ENCODE peak calls at places on chromosomes 2 and 18, in ten cellular contexts. N, D, T, E, Q, G, M, R, B and O are unnamed samples.

GRCh38 chr2:54597153-54597827 is 126.2 kb upstream of the EML6 start:
- DNase-seq in R (no peak), D (no peak), T (no peak), Q (peak; percentile 68), E (no peak), M (no peak), G (peak; percentile 71), B (no peak), N (no peak), O (no peak)

GRCh38 chr18:6920099-6920955 is 190.8 kb downstream of the ARHGAP28 start:
- DNase-seq in B (peak; percentile 80), M (peak; percentile 59), Q (peak; percentile 73), E (peak; percentile 24), R (peak; percentile 30), G (peak; percentile 22), D (no peak), T (no peak), N (no peak), O (peak; percentile 90)

GRCh38 chr2:11092693-11093335 is 62.5 kb upstream of the SLC66A3 start:
- DNase-seq in M (no peak), G (no peak), B (no peak), T (no peak), E (no peak), N (no peak), R (no peak), D (no peak), Q (no peak), O (no peak)

GRCh38 chr2:57407742-57408343 is 638.8 kb upstream of the VRK2 start:
- DNase-seq in B (peak; percentile 39), N (no peak), G (no peak), E (no peak), R (no peak), T (no peak), Q (no peak), M (no peak), D (no peak), O (peak; percentile 36)

GRCh38 chr2:234451852-234452625 is 44.8 kb downstream of the ARL4C start:
- DNase-seq in Q (no peak), T (no peak), R (no peak), M (no peak), G (no peak), E (peak; percentile 95), B (no peak), N (no peak), D (no peak), O (no peak)

GRCh38 chr2:119276864-119277263 is 53.2 kb downstream of the STEAP3 start:
- DNase-seq in E (no peak), M (no peak), G (no peak), D (no peak), B (no peak), Q (no peak), N (no peak), T (no peak), R (no peak), O (peak; percentile 38)

GRCh38 chr2:54459037-54459441 is 2.9 kb downstream of the SPTBN1 start:
- DNase-seq in G (no peak), M (no peak), E (no peak), R (no peak), D (no peak), B (no peak), Q (no peak), T (no peak), N (no peak), O (no peak)

GRCh38 chr18:57789759-57790158 is 13.4 kb downstream of the ATP8B1 start:
- DNase-seq in N (no peak), R (no peak), B (no peak), E (no peak), M (no peak), G (no peak), Q (no peak), D (no peak), T (no peak), O (no peak)

GRCh38 chr2:74164761-74165160 is 13.9 kb downstream of the MOB1A start:
- DNase-seq in Q (no peak), M (no peak), D (no peak), G (no peak), E (no peak), N (no peak), R (no peak), T (no peak), B (no peak), O (no peak)

GRCh38 chr2:98598781-98599428 is 9.4 kb downstream of the COA5 start:
- DNase-seq in M (no peak), T (no peak), N (no peak), G (no peak), D (no peak), Q (no peak), R (no peak), B (no peak), E (no peak), O (no peak)

GRCh38 chr2:11466307-11467125 is 555 bp upstream of the E2F6 start:
- DNase-seq in G (no peak), M (peak; percentile 39), Q (peak; percentile 17), T (no peak), R (no peak), E (no peak), B (no peak), N (peak; percentile 70), D (no peak), O (no peak)

GRCh38 chr18:22191986-22192385 is 22.6 kb downstream of the GATA6 start:
- DNase-seq in R (no peak), B (no peak), N (no peak), M (no peak), E (no peak), G (no peak), D (no peak), T (no peak), Q (no peak), O (no peak)

GRCh38 chr2:216181351-216181750 is 72.2 kb downstream of the XRCC5 start:
- DNase-seq in N (no peak), Q (no peak), R (no peak), M (peak; percentile 49), B (no peak), G (no peak), E (no peak), T (no peak), D (no peak), O (no peak)

GRCh38 chr2:217218269-217219140 is 358.6 kb upstream of the TNP1 start:
- DNase-seq in M (peak; percentile 89), T (no peak), D (no peak), R (no peak), N (peak; percentile 72), G (no peak), Q (no peak), B (no peak), E (no peak), O (no peak)

GRCh38 chr2:120770176-120770575 is 34.5 kb downstream of the GLI2 start:
- DNase-seq in N (peak; percentile 67), R (no peak), Q (no peak), E (no peak), D (no peak), T (no peak), M (no peak), B (no peak), G (no peak), O (no peak)

GRCh38 chr2:32095671-32096070 is 32.3 kb downstream of the SPAST start:
- DNase-seq in E (no peak), Q (no peak), T (no peak), G (no peak), D (no peak), M (no peak), N (no peak), B (no peak), R (no peak), O (no peak)

GRCh38 chr2:16625201-16625729 is 40.4 kb downstream of the CYRIA start:
- DNase-seq in M (no peak), E (no peak), B (no peak), N (no peak), D (no peak), G (no peak), R (no peak), T (no peak), Q (peak; percentile 26), O (peak; percentile 61)

GRCh38 chr2:174633621-174633927 is 36.0 kb upstream of the WIPF1 start:
- DNase-seq in R (no peak), G (no peak), B (no peak), M (peak; percentile 19), N (no peak), E (no peak), Q (no peak), D (no peak), T (no peak), O (no peak)

GRCh38 chr18:74630804-74631203 is 33.1 kb downstream of the ZNF407 start:
- DNase-seq in N (no peak), T (no peak), D (no peak), R (no peak), Q (no peak), B (no peak), G (no peak), M (no peak), E (no peak), O (no peak)

GRCh38 chr18:11937874-11938478 is 29.9 kb upstream of the MPPE1 start:
- DNase-seq in M (peak; percentile 82), R (peak; percentile 12), T (peak; percentile 7), G (peak; percentile 44), N (peak; percentile 89), Q (peak; percentile 85), E (no peak), D (peak; percentile 76), B (peak; percentile 58), O (peak; percentile 83)

GRCh38 chr2:25304339-25304728 is 37.4 kb downstream of the DNMT3A start:
- DNase-seq in B (no peak), M (no peak), R (no peak), G (no peak), Q (no peak), T (no peak), N (no peak), E (no peak), D (no peak), O (no peak)

GRCh38 chr2:215888680-215889079 is 124.7 kb downstream of the MREG start:
- DNase-seq in N (no peak), B (no peak), Q (no peak), T (no peak), M (peak; percentile 2), R (no peak), G (no peak), E (no peak), D (no peak), O (no peak)

GRCh38 chr2:39781697-39782096 is 2.6 kb upstream of the THUMPD2 start:
- DNase-seq in N (no peak), M (peak; percentile 11), R (no peak), E (no peak), G (no peak), Q (no peak), D (no peak), B (no peak), T (no peak), O (no peak)

GRCh38 chr2:111898703-111899514 is 502 bp downstream of the MERTK start:
- DNase-seq in N (peak; percentile 84), M (peak; percentile 27), G (no peak), R (no peak), T (no peak), Q (no peak), E (no peak), B (no peak), D (peak; percentile 6), O (peak; percentile 62)

GRCh38 chr2:20135631-20136050 is 84.2 kb upstream of the LAPTM4A start:
- DNase-seq in M (peak; percentile 42), R (no peak), E (no peak), G (peak; percentile 6), N (no peak), B (peak; percentile 85), Q (peak; percentile 78), D (no peak), T (no peak), O (peak; percentile 91)

GRCh38 chr2:96631804-96632435 is 6.2 kb downstream of the KANSL3 start:
- DNase-seq in Q (no peak), B (no peak), G (no peak), N (no peak), T (no peak), E (no peak), D (no peak), R (no peak), M (no peak), O (no peak)

GRCh38 chr2:201402651-201403573 is 45.8 kb upstream of the FLACC1 start:
- DNase-seq in E (peak; percentile 76), B (no peak), G (no peak), Q (no peak), M (peak; percentile 3), D (no peak), T (no peak), R (no peak), N (no peak), O (no peak)

GRCh38 chr18:36811430-36811829 is 17.4 kb downstream of the TPGS2 start:
- DNase-seq in G (no peak), R (no peak), B (no peak), E (no peak), Q (no peak), N (no peak), D (no peak), T (no peak), M (no peak), O (no peak)